ENCODE peak calls at places on chromosomes 16 and 17, in four cellular contexts. Z is non-pigmented ciliary epithelial cell, S is EL, N is tibial nerve. A is an unnamed sample.

GRCh38 chr16:68242085-68242484 is 3.1 kb upstream of the PLA2G15 start:
- DNase-seq in Z (no peak), S (no peak), N (no peak), A (no peak)

GRCh38 chr17:63774982-63775290 is 966 bp downstream of the DDX42 start:
- DNase-seq in Z (no peak), S (peak), N (no peak), A (no peak)

GRCh38 chr16:87126403-87127025 is 190.7 kb downstream of the C16orf95 start:
- DNase-seq in Z (no peak), S (no peak), N (no peak), A (no peak)

GRCh38 chr17:41048441-41048840 is 1.3 kb upstream of the KRTAP2-1 start:
- DNase-seq in Z (no peak), S (peak), N (no peak), A (no peak)

GRCh38 chr17:68344701-68345136 is 53.4 kb downstream of the ARSG start:
- DNase-seq in Z (no peak), S (peak), N (no peak), A (no peak)

GRCh38 chr16:14486520-14487303 is 143.3 kb downstream of the PARN start:
- DNase-seq in Z (peak), S (peak), N (peak), A (no peak)

GRCh38 chr16:50247906-50248608 is 18.3 kb upstream of the ADCY7 start:
- DNase-seq in Z (no peak), S (no peak), N (no peak), A (no peak)

GRCh38 chr17:1229354-1229890 is 40.8 kb upstream of the BHLHA9 start:
- DNase-seq in Z (no peak), S (peak), N (peak), A (peak)

GRCh38 chr16:85788819-85789218 is 10.5 kb downstream of the EMC8 start:
- DNase-seq in Z (no peak), S (no peak), N (no peak), A (no peak)

GRCh38 chr17:46192484-46193245 is 564 bp downstream of the KANSL1 start:
- DNase-seq in Z (no peak), S (peak), N (peak), A (peak)

GRCh38 chr16:72793716-72794115 is 254.2 kb downstream of the ZFHX3 start:
- DNase-seq in Z (no peak), S (no peak), N (no peak), A (no peak)

GRCh38 chr16:68451656-68452055 is 3.3 kb upstream of the SMPD3 start:
- DNase-seq in Z (no peak), S (peak), N (no peak), A (no peak)

GRCh38 chr17:77923776-77924513 is 34.6 kb upstream of the TNRC6C start:
- DNase-seq in Z (no peak), S (no peak), N (no peak), A (no peak)

GRCh38 chr17:65074778-65075250 is 18.3 kb upstream of the GNA13 start:
- DNase-seq in Z (no peak), S (no peak), N (no peak), A (no peak)

GRCh38 chr17:78064708-78065107 is 63.8 kb downstream of the TMC6 start:
- DNase-seq in Z (no peak), S (no peak), N (no peak), A (no peak)

GRCh38 chr17:29390856-29391631 is 881 bp downstream of the TAOK1 start:
- DNase-seq in Z (no peak), S (peak), N (no peak), A (no peak)

GRCh38 chr17:41777579-41778188 is 8.8 kb downstream of the JUP start:
- DNase-seq in Z (no peak), S (peak), N (peak), A (no peak)

GRCh38 chr16:19367335-19367734 is 50.3 kb upstream of the TMC5 start:
- DNase-seq in Z (no peak), S (no peak), N (no peak), A (no peak)

GRCh38 chr17:3598078-3598477 is 11.1 kb downstream of the TRPV1 start:
- DNase-seq in Z (no peak), S (no peak), N (no peak), A (no peak)

GRCh38 chr17:31533546-31534155 is 142.2 kb downstream of the RAB11FIP4 start:
- DNase-seq in Z (peak), S (peak), N (no peak), A (no peak)

GRCh38 chr16:85306071-85306792 is 194.0 kb upstream of the CIBAR2 start:
- DNase-seq in Z (no peak), S (peak), N (peak), A (peak)

A was measured in HL-60.